ENCODE peak calls at places on chromosomes 4 and X, in seven cellular contexts. A is IMR-90, C is mesendoderm, P is neuronal stem cell, L is H1, F is mesenchymal stem cell, W is trophoblast cell. N is an unnamed sample.

GRCh38 chr4:74473155-74473811 is 28.3 kb downstream of the AREG start:
- DNase-seq in A (peak; percentile 91), C (peak; percentile 21), P (no peak), L (no peak), F (peak; percentile 91), W (peak; percentile 56), N (no peak)

GRCh38 chr4:1364748-1365147 is 17.7 kb downstream of the UVSSA start:
- DNase-seq in A (no peak), C (no peak), P (no peak), L (no peak), F (no peak), W (no peak), N (no peak)

GRCh38 chr4:56940403-56940802 is 32.7 kb downstream of the REST start:
- DNase-seq in A (no peak), C (no peak), P (no peak), L (no peak), F (no peak), W (no peak), N (no peak)

GRCh38 chrX:110224926-110225617 is 92.8 kb downstream of the AMMECR1 start:
- DNase-seq in A (no peak), C (no peak), P (no peak), L (no peak), F (no peak), W (no peak), N (no peak)

GRCh38 chr4:64230709-64231310 is 178.4 kb downstream of the TECRL start:
- DNase-seq in A (peak; percentile 4), C (peak; percentile 49), P (peak; percentile 17), L (no peak), F (peak; percentile 15), W (no peak), N (no peak)

GRCh38 chr4:160403066-160403465 is 1300.2 kb downstream of the RAPGEF2 start:
- DNase-seq in A (no peak), C (no peak), P (no peak), L (no peak), F (no peak), W (no peak), N (no peak)

GRCh38 chr4:37767546-37767945 is 58.9 kb upstream of the PGM2 start:
- DNase-seq in A (peak; percentile 44), C (no peak), P (no peak), L (no peak), F (no peak), W (no peak), N (no peak)

GRCh38 chr4:54082168-54082567 is 17.8 kb upstream of the CHIC2 start:
- DNase-seq in A (peak; percentile 100), C (no peak), P (no peak), L (no peak), F (peak; percentile 98), W (peak; percentile 86), N (no peak)

GRCh38 chrX:22800360-22800759 is 199.4 kb upstream of the DDX53 start:
- DNase-seq in A (peak; percentile 89), C (peak; percentile 78), P (no peak), L (no peak), F (peak; percentile 88), W (peak; percentile 28), N (no peak)

GRCh38 chr4:24262616-24263015 is 321.7 kb downstream of the DHX15 start:
- DNase-seq in A (no peak), C (no peak), P (no peak), L (no peak), F (peak; percentile 5), W (no peak), N (no peak)
- H2BK120ac ChIP-seq in A (no peak overlapping the region), C (no peak overlapping the region), P (no peak overlapping the region), L (no peak overlapping the region), F (no peak overlapping the region), W (no peak overlapping the region), N (no peak overlapping the region)

GRCh38 chrX:97498093-97498492 is 614.4 kb downstream of the RPA4 start:
- DNase-seq in A (no peak), C (no peak), P (no peak), L (no peak), F (no peak), W (no peak), N (no peak)

GRCh38 chrX:97490656-97491055 is 606.9 kb downstream of the RPA4 start:
- DNase-seq in A (no peak), C (no peak), P (no peak), L (no peak), F (no peak), W (no peak), N (no peak)

DNA sequence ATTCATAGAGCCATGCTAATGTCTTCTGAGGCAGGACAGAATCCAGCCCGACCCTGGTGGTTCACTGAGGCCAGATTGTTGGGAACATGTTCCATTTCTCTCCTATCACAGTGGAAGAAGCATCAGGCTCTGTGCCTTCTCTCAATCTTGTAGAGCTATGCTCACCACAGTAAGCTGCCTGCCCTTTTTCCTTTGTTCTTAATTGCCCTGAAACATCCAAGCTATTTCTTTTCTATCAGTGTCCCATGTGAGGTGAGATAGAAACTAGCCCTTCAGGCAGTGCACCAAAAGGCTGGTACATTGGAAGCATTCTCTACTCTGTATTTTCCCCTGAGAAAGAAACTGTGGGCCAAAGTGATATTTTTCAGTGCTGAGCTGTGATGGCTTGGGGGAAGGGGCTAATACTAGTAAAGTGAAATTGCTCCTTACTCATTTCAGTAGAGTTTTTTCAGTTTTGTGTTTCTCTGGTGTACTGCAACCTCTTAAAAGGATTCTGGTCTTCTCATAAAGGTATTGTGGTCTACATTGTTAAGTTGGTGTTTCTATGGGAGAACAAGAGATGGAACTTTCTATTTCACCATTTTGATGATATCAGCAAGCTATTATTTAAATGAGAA is 611.2 kb downstream of the RPA4 start:
- DNase-seq in A (no peak), C (peak; percentile 51), P (no peak), L (no peak), F (no peak), W (no peak), N (no peak)
- H2BK120ac ChIP-seq in A (no peak overlapping the region), C (no peak overlapping the region), P (no peak overlapping the region), L (no peak overlapping the region), F (no peak overlapping the region), W (no peak overlapping the region), N (no peak overlapping the region)

GRCh38 chr4:70787496-70787895 is 52.2 kb downstream of the GRSF1 start:
- DNase-seq in A (no peak), C (no peak), P (no peak), L (no peak), F (no peak), W (no peak), N (no peak)
- H2BK120ac ChIP-seq in A (no peak overlapping the region), C (no peak overlapping the region), P (no peak overlapping the region), L (no peak overlapping the region), F (no peak overlapping the region), W (no peak overlapping the region), N (no peak overlapping the region)

DNA sequence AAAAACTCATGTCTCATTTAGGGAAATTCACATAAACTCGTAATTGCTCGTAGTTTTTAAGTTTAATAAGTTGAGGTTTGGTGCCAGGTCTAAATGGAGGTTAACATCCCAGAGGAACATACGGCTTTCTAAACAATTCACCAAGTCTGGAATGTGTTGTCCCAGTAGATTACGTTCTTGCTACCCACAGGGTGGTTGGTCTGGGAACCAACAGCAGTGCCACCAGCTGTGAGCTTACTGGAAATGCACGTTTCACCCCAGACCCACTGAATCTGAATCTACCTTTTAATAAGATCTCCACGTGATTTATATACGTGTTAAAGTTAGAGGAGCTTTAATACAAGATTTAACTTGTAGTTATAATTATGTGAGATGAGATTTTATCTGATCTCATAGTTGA is 134.3 kb downstream of the BMPR1B start:
- DNase-seq in A (no peak), C (no peak), P (no peak), L (no peak), F (no peak), W (no peak), N (no peak)
- H2BK120ac ChIP-seq in A (peak overlapping the region; percentile 49), C (no peak overlapping the region), P (no peak overlapping the region), L (no peak overlapping the region), F (no peak overlapping the region), W (no peak overlapping the region), N (no peak overlapping the region)

DNA sequence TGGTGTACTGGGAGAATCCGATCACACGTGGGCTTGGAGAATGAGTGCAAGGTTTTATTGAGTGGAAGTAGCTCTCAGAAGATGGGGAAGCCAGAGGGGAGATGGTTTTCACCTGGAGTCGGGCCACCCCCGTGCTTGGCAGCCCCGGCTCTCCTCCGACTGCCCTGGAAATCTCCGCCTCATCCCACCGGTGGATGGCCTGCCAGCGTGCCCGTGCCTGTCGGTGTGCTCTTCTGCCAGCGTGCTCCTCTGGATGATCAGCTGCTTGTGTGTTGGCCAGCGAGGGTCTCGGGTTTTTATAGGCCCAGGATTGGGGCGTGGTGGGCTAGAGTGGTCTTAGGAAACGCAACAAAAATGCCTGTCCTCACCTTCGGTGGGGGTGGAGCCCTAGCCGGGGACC is 368.0 kb downstream of the FAT4 start:
- DNase-seq in A (no peak), C (no peak), P (no peak), L (no peak), F (no peak), W (no peak), N (no peak)
- H2BK120ac ChIP-seq in A (no peak overlapping the region), C (no peak overlapping the region), P (no peak overlapping the region), L (no peak overlapping the region), F (no peak overlapping the region), W (no peak overlapping the region), N (no peak overlapping the region)

GRCh38 chr4:113773756-113774155 is 12.2 kb upstream of the CAMK2D start:
- DNase-seq in A (no peak), C (no peak), P (no peak), L (no peak), F (no peak), W (no peak), N (no peak)

GRCh38 chr4:113776679-113777078 is 15.1 kb upstream of the CAMK2D start:
- DNase-seq in A (no peak), C (peak; percentile 33), P (no peak), L (peak; percentile 59), F (no peak), W (no peak), N (peak; percentile 79)

GRCh38 chr4:113772319-113772718 is 10.8 kb upstream of the CAMK2D start:
- DNase-seq in A (no peak), C (no peak), P (no peak), L (no peak), F (no peak), W (no peak), N (no peak)

GRCh38 chr4:113773014-113773413 is 11.5 kb upstream of the CAMK2D start:
- DNase-seq in A (no peak), C (no peak), P (no peak), L (no peak), F (no peak), W (no peak), N (no peak)

GRCh38 chr4:113776016-113776415 is 14.5 kb upstream of the CAMK2D start:
- DNase-seq in A (no peak), C (no peak), P (no peak), L (no peak), F (no peak), W (no peak), N (no peak)
- H2BK120ac ChIP-seq in A (no peak overlapping the region), C (no peak overlapping the region), P (no peak overlapping the region), L (no peak overlapping the region), F (no peak overlapping the region), W (no peak overlapping the region), N (no peak overlapping the region)

DNA sequence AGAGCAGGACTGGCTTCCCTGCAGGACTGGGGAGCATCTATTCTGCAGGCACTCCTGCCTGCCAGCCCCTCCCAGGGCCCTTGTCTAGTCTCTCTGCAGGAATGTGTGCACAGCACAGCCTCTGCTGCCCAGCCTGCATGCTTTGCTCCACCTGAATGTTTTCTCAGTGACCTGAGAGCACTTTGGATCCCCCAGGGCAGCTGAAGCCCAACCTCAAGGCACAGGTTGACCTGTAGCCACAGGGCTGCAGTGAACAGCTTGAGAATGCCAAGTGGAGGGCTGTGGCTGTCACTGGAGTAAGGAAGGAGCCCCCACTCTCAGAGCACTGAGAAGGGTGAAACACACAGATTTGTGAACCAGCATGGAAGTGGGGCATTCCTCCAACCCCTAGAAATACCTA is 760.2 kb downstream of the STIM2 start:
- DNase-seq in A (no peak), C (no peak), P (no peak), L (no peak), F (no peak), W (peak; percentile 2), N (no peak)
- H2BK120ac ChIP-seq in A (no peak overlapping the region), C (no peak overlapping the region), P (no peak overlapping the region), L (no peak overlapping the region), F (no peak overlapping the region), W (no peak overlapping the region), N (no peak overlapping the region)

N was measured in H9.